ENCODE peak calls at places on chromosomes 7 and 10, in four cellular contexts. Y is pancreas, B is K562, G is left ventricle myocardium inferior. M is an unnamed sample. For H3K4me1, the result is how much of the 10 kb centered on the place peaks cover.

GRCh38 chr7:78062214-78062613 is 263.6 kb downstream of the PHTF2 start:
- DNase-seq in Y (no peak), B (no peak), G (no peak), M (no peak)

GRCh38 chr10:118108194-118109026 is 61.7 kb upstream of the RAB11FIP2 start:
- DNase-seq in Y (no peak), B (peak), G (no peak), M (no peak)

GRCh38 chr7:35729061-35729783 is 34.3 kb upstream of the HERPUD2 start:
- DNase-seq in Y (no peak), B (peak), G (no peak), M (no peak)

GRCh38 chr7:36062159-36062815 is 90.8 kb upstream of the EEPD1 start:
- DNase-seq in Y (no peak), B (no peak), G (no peak), M (peak)

GRCh38 chr10:11003739-11004515 is 13.7 kb upstream of the CELF2 start:
- DNase-seq in Y (no peak), B (no peak), G (no peak), M (no peak)

GRCh38 chr10:82319046-82319445 is 444.1 kb downstream of the NRG3 start:
- DNase-seq in Y (no peak), B (no peak), G (no peak), M (no peak)

GRCh38 chr10:118843647-118844265 is 89.0 kb upstream of the CACUL1 start:
- DNase-seq in Y (no peak), B (no peak), G (no peak), M (no peak)

GRCh38 chr7:130872341-130872740 is 138.3 kb upstream of the KLF14 start:
- DNase-seq in Y (no peak), B (no peak), G (no peak), M (no peak)

GRCh38 chr10:132788180-132788830 is 2.4 kb upstream of the NKX6-2 start:
- DNase-seq in Y (no peak), B (no peak), G (no peak), M (no peak)

GRCh38 chr10:48792687-48793096 is 108.0 kb downstream of the WDFY4 start:
- DNase-seq in Y (no peak), B (no peak), G (no peak), M (peak)

GRCh38 chr7:8481752-8482446 is 48.5 kb downstream of the NXPH1 start:
- DNase-seq in Y (no peak), B (no peak), G (no peak), M (no peak)

GRCh38 chr10:112184379-112184778 is 814 bp upstream of the GPAM start:
- DNase-seq in Y (no peak), B (no peak), G (no peak), M (no peak)

GRCh38 chr7:148575640-148576411 is 14.7 kb upstream of the C7orf33 start:
- DNase-seq in Y (peak), B (peak), G (peak), M (peak)

GRCh38 chr7:100486753-100487446 is 3.2 kb downstream of the NYAP1 start:
- DNase-seq in Y (no peak), B (peak), G (no peak), M (no peak)

GRCh38 chr10:102188298-102188940 is 36.2 kb downstream of the NOLC1 start:
- DNase-seq in Y (no peak), B (no peak), G (no peak), M (no peak)

GRCh38 chr10:76080406-76080805 is 649.0 kb downstream of the LRMDA start:
- DNase-seq in Y (no peak), B (no peak), G (no peak), M (peak)

GRCh38 chr10:29535778-29536459 is 98.9 kb downstream of the SVIL start:
- DNase-seq in Y (no peak), B (no peak), G (no peak), M (no peak)

GRCh38 chr10:104589871-104590270 is 51.2 kb upstream of the SORCS3 start:
- DNase-seq in Y (no peak), B (no peak), G (no peak), M (no peak)

GRCh38 chr10:131609176-131609575 is 291.6 kb upstream of the PPP2R2D start:
- DNase-seq in Y (no peak), B (no peak), G (no peak), M (no peak)

GRCh38 chr7:79786187-79786586 is 332.7 kb upstream of the MAGI2 start:
- DNase-seq in Y (no peak), B (no peak), G (no peak), M (no peak)

GRCh38 chr7:27188666-27189559 is 3.9 kb upstream of the HOXA11 start:
- DNase-seq in Y (no peak), B (no peak), G (no peak), M (peak)

GRCh38 chr7:104922187-104923009 is 91.6 kb upstream of the KMT2E start:
- DNase-seq in Y (no peak), B (no peak), G (no peak), M (no peak)

GRCh38 chr10:7529638-7530037 is 118.8 kb upstream of the SFMBT2 start:
- DNase-seq in Y (no peak), B (no peak), G (no peak), M (no peak)

GRCh38 chr7:67105382-67105781 is 108.7 kb downstream of the TYW1 start:
- DNase-seq in Y (no peak), B (peak), G (no peak), M (no peak)

GRCh38 chr10:75111367-75111905 is at the start of gene SAMD8:
- DNase-seq in Y (peak), B (peak), G (peak), M (peak)

GRCh38 chr7:77360969-77361368 is 55.2 kb downstream of the GSAP start:
- DNase-seq in Y (no peak), B (no peak), G (no peak), M (no peak)

GRCh38 chr10:121092341-121093099 is 241.4 kb downstream of the WDR11 start:
- DNase-seq in Y (peak), B (no peak), G (no peak), M (peak)

GRCh38 chr7:31312864-31313263 is 27.7 kb downstream of the NEUROD6 start:
- DNase-seq in Y (no peak), B (no peak), G (no peak), M (no peak)

GRCh38 chr10:51999089-51999488 is 299.7 kb upstream of the CSTF2T start:
- DNase-seq in Y (no peak), B (no peak), G (no peak), M (no peak)

GRCh38 chr10:14840178-14840577 is 2.1 kb downstream of the HSPA14 start:
- DNase-seq in Y (no peak), B (no peak), G (no peak), M (no peak)

GRCh38 chr10:80567292-80567691 is 29.6 kb downstream of the SH2D4B start:
- DNase-seq in Y (no peak), B (peak), G (no peak), M (no peak)

GRCh38 chr10:71729023-71729649 is 9.6 kb upstream of the C10orf105 start:
- DNase-seq in Y (peak), B (peak), G (peak), M (peak)

GRCh38 chr7:12623223-12623622 is 52.7 kb downstream of the SCIN start:
- DNase-seq in Y (no peak), B (peak), G (no peak), M (no peak)

GRCh38 chr7:57348646-57349269 is 101.2 kb upstream of the ZNF716 start:
- DNase-seq in Y (no peak), B (no peak), G (peak), M (peak)

GRCh38 chr10:120477723-120478270 is 20.8 kb downstream of the PLPP4 start:
- DNase-seq in Y (no peak), B (no peak), G (no peak), M (no peak)

GRCh38 chr10:26430641-26431163 is 7.4 kb upstream of the APBB1IP start:
- DNase-seq in Y (no peak), B (no peak), G (no peak), M (no peak)

GRCh38 chr10:58511765-58512469 is 755 bp upstream of the BICC1 start:
- DNase-seq in Y (peak), B (no peak), G (peak), M (peak)

DNA sequence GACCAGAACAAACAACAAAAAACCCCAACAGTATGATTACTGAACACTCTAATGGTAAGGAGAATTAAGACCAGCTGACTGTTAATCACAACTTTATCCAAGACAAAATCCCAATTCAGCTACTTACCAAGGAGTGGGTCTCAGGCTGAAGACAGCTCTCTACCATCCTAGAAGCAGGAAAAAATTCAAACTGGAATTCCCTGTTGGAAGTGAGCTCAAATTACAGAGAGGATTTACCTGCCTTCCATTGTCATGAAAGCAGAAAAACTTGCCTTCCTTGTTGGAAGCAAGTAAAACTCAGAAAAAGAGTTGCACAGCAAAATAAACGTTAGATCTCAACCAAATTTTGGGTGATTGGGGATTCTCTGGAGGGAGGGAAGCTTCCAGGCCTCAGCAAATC is 20.9 kb downstream of the SPAM1 start:
- DNase-seq in Y (no peak), B (no peak), G (no peak), M (no peak)
- H3K4me1 ChIP-seq in Y (under half), B (under half), G (under half), M (under half)

DNA sequence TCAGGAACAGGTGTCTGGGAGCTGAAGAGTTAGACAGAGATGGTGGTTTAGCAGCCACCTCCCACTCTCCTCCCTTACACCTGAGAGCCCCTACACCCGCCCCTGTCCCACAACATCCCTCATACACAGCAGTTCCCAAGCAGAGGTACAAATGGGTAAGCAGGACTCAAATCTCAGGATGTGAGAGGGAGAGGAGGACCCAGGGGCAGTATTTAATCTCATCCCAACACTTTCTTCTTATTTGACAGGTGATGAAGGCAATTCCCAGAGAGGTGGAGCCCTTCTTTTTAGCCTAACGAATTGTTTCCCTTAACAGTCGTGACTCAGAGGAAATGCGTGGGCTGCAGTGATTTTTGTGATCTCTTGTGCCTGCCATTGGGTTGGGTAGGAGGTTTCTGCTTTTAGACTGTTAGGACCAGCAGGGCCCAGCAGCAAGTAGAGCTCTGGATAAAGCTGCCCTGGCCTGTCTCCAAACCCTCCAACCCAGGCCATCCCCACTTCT is 191.3 kb downstream of the HECW1 start:
- DNase-seq in Y (no peak), B (peak), G (no peak), M (no peak)
- H3K4me1 ChIP-seq in Y (under half), B (under half), G (under half), M (under half)

DNA sequence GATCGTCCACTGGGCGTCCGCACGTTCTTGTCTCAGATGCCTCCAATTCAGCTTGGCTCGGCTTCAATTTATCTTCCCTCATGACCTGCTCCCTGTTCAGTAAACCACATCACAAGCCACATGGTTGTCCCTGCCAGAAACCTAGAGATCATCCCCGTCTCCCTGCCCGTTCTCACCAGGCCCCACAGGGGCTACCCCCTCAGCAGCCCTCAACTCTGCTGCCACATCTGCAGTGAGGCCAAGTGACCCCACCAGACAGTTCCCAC is 14.1 kb upstream of the TTYH3 start:
- DNase-seq in Y (no peak), B (no peak), G (peak), M (no peak)
- H3K4me1 ChIP-seq in Y (under half), B (half or more), G (half or more), M (under half)

DNA sequence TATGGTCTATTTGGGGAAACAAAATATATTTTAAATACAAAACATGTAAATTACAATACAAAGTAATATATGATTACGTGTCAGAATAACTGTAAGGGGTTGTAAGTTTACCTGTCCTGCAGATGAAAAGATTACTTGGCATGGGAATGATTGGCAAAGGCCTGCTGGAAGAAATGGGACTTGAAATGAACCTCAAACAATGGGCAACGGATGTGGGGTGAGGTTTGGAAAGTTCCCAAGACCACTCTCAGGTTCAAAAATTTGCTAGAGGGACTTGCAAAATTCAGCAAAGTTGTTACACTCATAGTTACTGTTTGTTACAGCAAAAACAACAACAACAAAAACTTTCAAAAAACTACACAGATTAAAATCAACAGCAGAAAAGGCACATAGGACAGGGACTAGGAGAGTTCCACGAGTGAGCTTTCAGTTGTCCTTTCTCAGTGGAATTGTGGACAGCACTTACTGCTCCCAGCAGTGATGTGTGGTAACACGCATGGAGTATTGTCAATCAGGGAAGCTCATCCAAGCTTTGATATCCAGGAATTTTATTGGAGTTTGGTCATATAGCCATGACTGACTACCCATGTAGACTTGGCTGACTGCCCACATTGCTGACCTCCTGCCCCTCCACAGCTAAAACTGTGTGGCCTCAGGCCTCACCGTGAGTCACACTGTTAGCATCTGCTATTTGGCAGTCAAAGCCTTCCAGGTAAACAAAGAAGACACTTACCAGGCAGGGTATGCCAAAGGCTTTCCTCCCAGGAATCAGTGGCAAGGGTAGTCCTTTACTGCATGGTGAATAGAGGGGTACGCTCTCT is 43.8 kb downstream of the EXOC6 start:
- DNase-seq in Y (peak), B (peak), G (no peak), M (peak)
- H3K4me1 ChIP-seq in Y (under half), B (under half), G (under half), M (under half)